ENCODE peak calls at places on chromosomes 6 and 20, in seven cellular contexts. Y, X, Q, F, I, H and D are unnamed samples.

GRCh38 chr6:131669891-131670290 is 31.3 kb downstream of the OR2A4 start:
- DNase-seq in H (no peak), Y (no peak), I (no peak), X (no peak), F (no peak), Q (no peak), D (no peak)

GRCh38 chr6:33927551-33927950 is 123.7 kb upstream of the MLN start:
- DNase-seq in F (no peak), Q (no peak), X (no peak), Y (no peak), H (no peak), I (no peak), D (no peak)

GRCh38 chr6:11448038-11448437 is 89.5 kb upstream of the TMEM170B start:
- DNase-seq in Y (no peak), F (no peak), I (no peak), H (no peak), X (no peak), Q (no peak), D (no peak)

GRCh38 chr20:51978081-51978501 is 175.8 kb upstream of the SALL4 start:
- DNase-seq in F (no peak), Q (no peak), H (no peak), Y (no peak), I (no peak), X (no peak), D (no peak)

GRCh38 chr20:38590682-38591483 is 9.9 kb downstream of the ADIG start:
- DNase-seq in H (no peak), I (no peak), F (no peak), X (no peak), Y (no peak), Q (no peak), D (no peak)

GRCh38 chr6:166348305-166348949 is 6.1 kb upstream of the SFT2D1 start:
- DNase-seq in Q (no peak), F (no peak), I (no peak), Y (no peak), H (no peak), X (peak), D (no peak)

GRCh38 chr6:12483712-12484111 is 193.6 kb downstream of the EDN1 start:
- DNase-seq in H (peak), Y (no peak), F (no peak), X (no peak), I (peak), Q (peak), D (no peak)

GRCh38 chr6:13992417-13993055 is 67.8 kb downstream of the RNF182 start:
- DNase-seq in Q (peak), Y (no peak), H (no peak), F (peak), I (no peak), X (no peak), D (no peak)

GRCh38 chr6:118382126-118382525 is 166.0 kb upstream of the PLN start:
- DNase-seq in H (no peak), F (no peak), Y (no peak), X (no peak), Q (no peak), I (no peak), D (no peak)

GRCh38 chr20:50281831-50282591 is 91.4 kb downstream of the CEBPB start:
- DNase-seq in F (peak), I (no peak), H (no peak), Q (no peak), Y (no peak), X (peak), D (no peak)

GRCh38 chr20:60008130-60008808 is 50.0 kb downstream of the CDH26 start:
- DNase-seq in X (no peak), F (no peak), Q (no peak), H (no peak), Y (no peak), I (no peak), D (no peak)

GRCh38 chr20:50085481-50086365 is 27.2 kb downstream of the UBE2V1 start:
- DNase-seq in H (no peak), Y (peak), F (peak), Q (peak), X (peak), I (no peak), D (no peak)

GRCh38 chr6:166032366-166033171 is 135.1 kb downstream of the TBXT start:
- DNase-seq in H (no peak), X (no peak), F (no peak), I (peak), Y (peak), Q (peak), D (peak)

GRCh38 chr6:31762878-31763616 is 591 bp downstream of the SAPCD1 start:
- DNase-seq in Q (no peak), I (no peak), H (no peak), F (no peak), X (no peak), Y (no peak), D (no peak)

GRCh38 chr6:129670634-129671033 is 39.3 kb downstream of the ARHGAP18 start:
- DNase-seq in X (no peak), I (no peak), F (no peak), Q (no peak), Y (no peak), H (no peak), D (no peak)

GRCh38 chr6:169809386-169809785 is 58.0 kb downstream of the ERMARD start:
- DNase-seq in I (no peak), H (no peak), Y (no peak), F (no peak), Q (no peak), X (no peak), D (peak)

GRCh38 chr20:53643031-53643832 is 49.6 kb upstream of the ZNF217 start:
- DNase-seq in Q (peak), F (peak), H (peak), X (no peak), Y (no peak), I (no peak), D (no peak)

GRCh38 chr6:124535746-124536145 is 426.5 kb upstream of the RNF217 start:
- DNase-seq in Y (no peak), X (no peak), F (no peak), Q (no peak), I (peak), H (no peak), D (no peak)

GRCh38 chr6:147170269-147170668 is 33.9 kb upstream of the STXBP5 start:
- DNase-seq in F (no peak), X (no peak), Y (no peak), Q (no peak), I (no peak), H (no peak), D (no peak)
- TF ChIP-seq SIN3A in F (no peak), X (no peak), Y (no peak), Q (no peak), I (no peak), H (no peak), D (no peak)

DNA sequence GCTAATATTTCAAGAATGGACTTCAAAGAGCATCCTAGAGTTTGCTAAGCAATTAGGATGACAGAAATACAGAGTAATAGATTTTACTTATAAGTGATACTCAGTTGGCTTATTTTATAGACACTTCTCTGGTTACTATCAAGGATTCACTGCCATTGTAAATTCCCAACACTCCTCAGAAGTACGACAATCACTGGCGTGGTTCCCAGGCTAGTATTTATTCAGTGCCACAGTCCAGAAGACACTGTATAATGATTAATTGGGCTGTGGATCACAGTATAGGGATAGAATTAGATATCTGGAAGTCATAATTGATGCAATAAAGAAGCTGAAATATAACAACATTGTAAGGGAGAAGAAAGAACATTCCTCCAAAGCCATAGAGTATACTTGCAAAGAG is 15.7 kb downstream of the MANEA start:
- DNase-seq in F (no peak), Q (no peak), H (no peak), I (no peak), Y (no peak), X (peak), D (no peak)
- TF ChIP-seq SIN3A in F (no peak), Q (no peak), H (no peak), I (no peak), Y (no peak), X (no peak), D (no peak)

GRCh38 chr6:144647406-144647964 is 362.4 kb downstream of the UTRN start:
- DNase-seq in X (peak), I (no peak), Y (no peak), H (no peak), Q (no peak), F (no peak), D (no peak)
- TF ChIP-seq SIN3A in X (no peak), I (no peak), Y (no peak), H (no peak), Q (no peak), F (no peak), D (no peak)

GRCh38 chr20:35055445-35056276 is 36.9 kb downstream of the TRPC4AP start:
- DNase-seq in X (no peak), F (no peak), I (no peak), Q (no peak), H (no peak), Y (peak), D (no peak)
- TF ChIP-seq SIN3A in X (no peak), F (no peak), I (no peak), Q (no peak), H (no peak), Y (no peak), D (no peak)

GRCh38 chr6:106101466-106101865 is 15.3 kb downstream of the PRDM1 start:
- DNase-seq in H (no peak), I (no peak), F (no peak), X (no peak), Q (no peak), Y (no peak), D (no peak)

GRCh38 chr6:106100755-106101154 is 14.6 kb downstream of the PRDM1 start:
- DNase-seq in X (no peak), H (no peak), Y (no peak), F (no peak), I (no peak), Q (no peak), D (no peak)

GRCh38 chr6:106097368-106098231 is 11.5 kb downstream of the PRDM1 start:
- DNase-seq in F (peak), X (no peak), H (peak), Q (no peak), Y (no peak), I (no peak), D (no peak)

GRCh38 chr6:106099235-106099537 is 13.1 kb downstream of the PRDM1 start:
- DNase-seq in Q (no peak), H (no peak), X (no peak), I (no peak), F (no peak), Y (no peak), D (no peak)

DNA sequence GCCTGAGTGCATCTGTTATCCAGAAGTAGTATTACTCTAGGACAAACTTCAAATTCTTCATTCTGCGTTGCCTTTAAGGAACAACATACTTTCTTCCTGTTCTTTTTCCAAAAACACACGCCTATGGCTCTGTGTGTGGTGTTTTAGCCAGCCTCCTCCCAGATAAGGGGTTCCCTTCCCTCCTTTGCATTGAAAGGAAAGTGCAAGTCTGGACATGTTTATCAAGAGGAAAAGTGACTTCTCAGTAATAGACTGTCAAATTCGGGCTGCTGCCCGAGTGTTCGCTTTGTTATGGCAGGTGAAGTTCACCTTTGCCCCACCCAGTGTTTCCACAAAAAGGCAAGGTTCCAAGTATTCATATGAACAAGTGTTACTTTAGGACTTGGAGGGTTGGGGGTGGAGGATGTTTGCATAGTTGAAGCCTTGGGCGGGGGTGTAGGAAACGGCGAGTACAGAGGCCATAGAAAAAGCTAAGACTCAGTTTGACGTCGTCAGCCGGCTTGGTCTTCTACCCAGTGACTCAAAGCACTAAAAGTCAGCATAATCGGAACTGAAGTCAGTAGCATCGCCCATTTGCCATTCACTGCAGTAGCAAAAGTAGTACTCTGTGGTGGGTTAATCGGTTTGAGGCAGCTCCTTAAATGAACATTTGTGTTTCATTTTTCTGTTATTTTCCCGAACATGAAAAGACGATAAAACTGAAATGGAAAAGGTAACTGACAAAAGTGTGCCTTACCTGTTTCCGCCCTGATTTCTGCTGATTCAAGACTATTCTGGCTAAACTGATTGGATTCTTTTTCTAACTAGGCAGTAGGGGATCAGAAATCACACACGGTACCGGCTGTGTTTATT is 12.5 kb downstream of the PRDM1 start:
- DNase-seq in F (peak), I (no peak), H (peak), Y (no peak), Q (peak), X (no peak), D (no peak)
- TF ChIP-seq SIN3A in F (no peak), I (no peak), H (peak), Y (no peak), Q (no peak), X (no peak), D (no peak)

GRCh38 chr6:142886431-142887170 is 58.4 kb downstream of the HIVEP2 start:
- DNase-seq in I (no peak), H (peak), Y (no peak), X (peak), F (no peak), Q (no peak), D (no peak)
- TF ChIP-seq SIN3A in I (no peak), H (no peak), Y (no peak), X (no peak), F (no peak), Q (peak), D (no peak)